ENCODE peak calls at places on chromosomes 4 and X, in four cellular contexts. B is GM12878, A is K562, O is SK-N-SH. J is an unnamed sample.

GRCh38 chrX:153648358-153649177 is 1.6 kb downstream of the DUSP9 start:
- DNase-seq in A (no peak), O (peak), B (no peak), J (no peak)

GRCh38 chr4:7759221-7759620 is 180.4 kb downstream of the AFAP1 start:
- DNase-seq in A (no peak), B (no peak), O (no peak), J (no peak)

GRCh38 chrX:83593634-83594294 is 85.7 kb downstream of the POU3F4 start:
- DNase-seq in O (no peak), A (no peak), B (no peak), J (no peak)

GRCh38 chr4:183471960-183472708 is 27.7 kb downstream of the CDKN2AIP start:
- DNase-seq in O (peak), A (peak), B (peak), J (peak)

GRCh38 chrX:7314425-7314824 is 166.5 kb upstream of the PUDP start:
- DNase-seq in A (no peak), B (no peak), O (no peak), J (no peak)

GRCh38 chr4:80074651-80075050 is 1.6 kb upstream of the ANTXR2 start:
- DNase-seq in B (no peak), O (no peak), A (no peak), J (no peak)

GRCh38 chr4:29717658-29718057 is 1002.5 kb upstream of the PCDH7 start:
- DNase-seq in O (no peak), A (no peak), B (no peak), J (no peak)

GRCh38 chr4:164977243-164978164 is at the start of gene TRIM61:
- DNase-seq in B (peak), O (peak), A (peak), J (peak)

GRCh38 chr4:140637836-140638235 is 69.1 kb upstream of the UCP1 start:
- DNase-seq in A (peak), B (no peak), O (peak), J (peak)

GRCh38 chrX:29661290-29661689 is 554.1 kb upstream of the MAGEB2 start:
- DNase-seq in O (no peak), B (no peak), A (no peak), J (no peak)

GRCh38 chr4:176187610-176188009 is 7.8 kb downstream of the SPATA4 start:
- DNase-seq in B (no peak), A (no peak), O (no peak), J (no peak)

GRCh38 chrX:19682712-19683331 is 167.5 kb upstream of the MAP3K15 start:
- DNase-seq in B (no peak), A (no peak), O (peak), J (peak)

GRCh38 chrX:115367455-115367854 is 77.9 kb downstream of the LUZP4 start:
- DNase-seq in A (no peak), B (no peak), O (no peak), J (no peak)

GRCh38 chr4:1192091-1192492 is 19.7 kb upstream of the SPON2 start:
- DNase-seq in A (peak), O (peak), B (no peak), J (no peak)

GRCh38 chr4:150244600-150244999 is 166.4 kb downstream of the DCLK2 start:
- DNase-seq in A (no peak), B (no peak), O (no peak), J (no peak)

GRCh38 chrX:45986971-45987370 is 558.2 kb downstream of the ZNF674 start:
- DNase-seq in O (no peak), B (no peak), A (no peak), J (no peak)

GRCh38 chr4:82787342-82787741 is 11.3 kb downstream of the SCD5 start:
- DNase-seq in O (no peak), A (no peak), B (no peak), J (no peak)

GRCh38 chr4:176792348-176793059 is at the start of gene VEGFC:
- DNase-seq in O (peak), B (no peak), A (no peak), J (peak)

GRCh38 chr4:121191351-121191750 is 27.2 kb upstream of the TNIP3 start:
- DNase-seq in B (no peak), A (no peak), O (no peak), J (no peak)

GRCh38 chr4:148118628-148119027 is 323.6 kb downstream of the NR3C2 start:
- DNase-seq in B (no peak), O (no peak), A (no peak), J (no peak)

GRCh38 chrX:154040863-154041262 is 21.2 kb upstream of the IRAK1 start:
- DNase-seq in A (no peak), O (no peak), B (no peak), J (no peak)

GRCh38 chrX:46918434-46918833 is 6.2 kb downstream of the JADE3 start:
- DNase-seq in O (no peak), B (no peak), A (no peak), J (no peak)

GRCh38 chrX:75603833-75604232 is 81.0 kb upstream of the ZDHHC15 start:
- DNase-seq in O (peak), B (no peak), A (peak), J (no peak)

GRCh38 chr4:2284934-2285664 is 23.2 kb upstream of the MXD4 start:
- DNase-seq in B (no peak), A (no peak), O (no peak), J (no peak)

GRCh38 chr4:48813984-48814383 is 16.9 kb upstream of the OCIAD1 start:
- DNase-seq in B (no peak), O (no peak), A (no peak), J (no peak)

GRCh38 chrX:51332188-51332942 is at the start of gene NUDT10:
- DNase-seq in O (peak), A (no peak), B (no peak), J (peak)

GRCh38 chr4:182600093-182600492 is 317.1 kb downstream of the DCTD start:
- DNase-seq in B (no peak), A (no peak), O (peak), J (no peak)

DNA sequence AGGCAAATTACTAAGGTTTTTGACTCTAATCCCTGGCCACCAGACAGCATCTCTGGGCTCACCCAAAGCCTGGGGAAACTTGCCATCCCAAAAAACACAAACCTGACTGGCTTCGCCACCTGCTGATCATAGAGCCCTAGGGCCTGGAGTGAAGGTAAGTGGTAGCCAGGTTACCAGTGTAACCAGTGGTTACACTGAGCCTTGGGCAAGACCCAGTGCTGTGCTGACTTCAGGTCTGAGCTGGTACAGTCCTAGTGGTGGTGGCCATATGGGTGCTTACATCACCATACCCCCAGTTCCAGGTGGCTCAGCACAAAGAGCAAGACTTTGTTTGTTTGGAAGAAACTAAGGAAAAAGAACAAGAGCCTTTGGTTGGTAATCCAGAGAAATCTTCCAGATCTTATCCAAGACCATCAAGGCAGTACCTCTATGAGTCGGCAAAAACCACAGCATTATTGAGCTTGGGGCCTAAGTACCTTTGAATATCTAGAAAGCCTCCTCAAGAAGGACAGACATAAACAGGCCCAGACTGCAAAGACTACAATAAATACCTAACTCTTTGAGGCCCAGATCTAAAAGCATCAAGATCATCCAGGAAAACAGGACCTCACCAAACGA is 13.7 kb downstream of the MED14 start:
- DNase-seq in A (no peak), B (no peak), O (no peak), J (no peak)
- TF ChIP-seq USF1 in A (no peak), B (no peak), O (no peak), J (no peak)

GRCh38 chrX:12228862-12229261 is 90.6 kb downstream of the FRMPD4 start:
- DNase-seq in O (no peak), B (no peak), A (no peak), J (no peak)
- TF ChIP-seq USF1 in O (no peak), B (no peak), A (no peak), J (no peak)

DNA sequence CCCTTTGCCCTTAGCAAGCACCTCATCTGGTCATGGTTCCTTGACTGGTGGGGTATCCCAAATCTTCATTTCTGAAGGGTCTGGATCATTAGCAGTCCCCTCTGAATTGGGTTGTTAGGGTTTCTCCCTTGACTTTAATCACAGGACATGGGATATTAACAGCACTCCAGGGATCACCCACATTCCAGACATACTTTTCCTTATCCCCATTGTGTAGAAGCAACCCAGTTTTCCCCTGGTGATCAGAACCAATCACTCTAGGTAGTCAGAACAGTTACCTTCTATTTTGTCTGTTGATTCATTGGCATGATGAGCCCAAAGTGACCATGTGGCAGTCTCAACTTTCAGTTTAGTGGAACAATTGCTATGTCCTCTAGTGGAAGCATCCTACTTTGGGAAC is 29.1 kb upstream of the GRSF1 start:
- DNase-seq in A (no peak), O (no peak), B (no peak), J (no peak)
- TF ChIP-seq USF1 in A (no peak), O (no peak), B (no peak), J (no peak)

DNA sequence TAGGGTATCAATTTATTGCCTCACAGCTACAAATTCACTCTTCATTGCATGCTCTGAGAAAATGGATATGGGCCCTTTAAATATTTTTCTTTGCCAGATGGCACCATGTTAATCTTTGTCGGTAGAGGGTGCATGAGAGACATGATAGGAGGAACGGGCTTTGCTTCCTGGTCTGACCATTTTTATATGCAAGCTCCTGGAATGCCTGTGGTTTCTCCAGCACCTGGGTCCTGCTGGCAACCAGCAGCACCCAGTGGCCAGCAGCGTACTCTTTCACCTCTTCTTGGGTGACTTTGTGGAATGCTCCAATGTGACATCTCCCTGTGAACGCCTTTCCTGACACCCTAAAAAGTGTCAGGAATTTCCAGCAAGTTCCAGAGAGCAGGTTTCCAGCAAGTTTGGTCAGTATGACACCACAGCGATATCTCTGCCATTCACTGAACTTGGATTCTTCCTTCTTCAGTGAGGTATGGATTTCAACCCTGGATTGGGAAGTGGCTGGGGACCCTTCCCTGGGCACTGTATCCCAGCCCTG is 140.3 kb upstream of the PGRMC2 start:
- DNase-seq in O (peak), B (no peak), A (peak), J (no peak)
- TF ChIP-seq USF1 in O (no peak), B (no peak), A (no peak), J (no peak)

GRCh38 chr4:74640111-74640903 is 154.0 kb downstream of the BTC start:
- DNase-seq in B (no peak), A (no peak), O (no peak), J (no peak)

GRCh38 chr4:74635490-74636123 is 158.7 kb downstream of the BTC start:
- DNase-seq in O (no peak), A (no peak), B (no peak), J (no peak)

GRCh38 chr4:74635074-74635473 is 159.2 kb downstream of the BTC start:
- DNase-seq in A (no peak), B (no peak), O (no peak), J (no peak)

GRCh38 chr4:74638689-74639088 is 155.6 kb downstream of the BTC start:
- DNase-seq in A (no peak), O (no peak), B (no peak), J (no peak)

DNA sequence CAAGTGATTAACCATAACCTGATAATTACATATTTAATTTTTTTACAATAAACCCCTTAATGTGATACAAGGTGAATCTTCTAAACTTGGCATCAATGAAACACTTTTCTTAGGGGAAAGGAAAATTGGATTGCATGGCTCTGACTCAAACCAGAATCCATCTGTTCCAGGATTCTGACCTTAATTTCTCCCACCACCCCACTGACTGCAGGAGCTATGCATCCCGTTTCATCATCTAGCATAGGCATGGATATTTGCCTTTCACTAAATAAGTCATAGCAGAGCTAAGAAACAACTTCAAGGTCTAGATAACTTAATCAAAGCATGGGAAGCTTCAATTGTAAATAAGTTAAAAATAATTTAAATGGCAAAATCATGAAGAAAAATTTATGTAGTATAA is 156.3 kb downstream of the BTC start:
- DNase-seq in B (no peak), O (no peak), A (no peak), J (no peak)
- TF ChIP-seq USF1 in B (no peak), O (no peak), A (no peak), J (no peak)

GRCh38 chrX:63058204-63058603 is 292.9 kb downstream of the SPIN4 start:
- DNase-seq in B (peak), O (no peak), A (no peak), J (no peak)
- TF ChIP-seq USF1 in B (no peak), O (no peak), A (no peak), J (no peak)

DNA sequence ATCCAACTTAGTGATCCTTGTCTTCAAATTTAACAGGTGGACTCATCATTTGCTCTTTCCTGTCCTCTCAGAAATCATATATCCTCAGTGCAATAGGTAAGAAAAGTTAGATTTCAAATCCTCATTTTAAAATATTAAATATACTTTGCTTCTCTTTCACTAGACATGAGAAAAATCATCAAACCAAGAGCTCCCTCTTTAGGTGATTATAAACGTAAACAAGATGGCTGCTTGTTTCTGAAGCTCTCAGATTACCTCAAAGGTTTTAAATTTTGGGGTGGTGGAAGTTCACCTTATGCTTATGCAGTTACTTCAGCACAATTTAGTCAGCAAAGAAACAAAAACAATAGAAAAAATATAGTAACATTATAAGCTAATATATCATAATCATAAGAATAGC is 27.3 kb downstream of the CSN3 start:
- DNase-seq in O (peak), A (no peak), B (no peak), J (no peak)
- TF ChIP-seq USF1 in O (no peak), A (no peak), B (no peak), J (no peak)

DNA sequence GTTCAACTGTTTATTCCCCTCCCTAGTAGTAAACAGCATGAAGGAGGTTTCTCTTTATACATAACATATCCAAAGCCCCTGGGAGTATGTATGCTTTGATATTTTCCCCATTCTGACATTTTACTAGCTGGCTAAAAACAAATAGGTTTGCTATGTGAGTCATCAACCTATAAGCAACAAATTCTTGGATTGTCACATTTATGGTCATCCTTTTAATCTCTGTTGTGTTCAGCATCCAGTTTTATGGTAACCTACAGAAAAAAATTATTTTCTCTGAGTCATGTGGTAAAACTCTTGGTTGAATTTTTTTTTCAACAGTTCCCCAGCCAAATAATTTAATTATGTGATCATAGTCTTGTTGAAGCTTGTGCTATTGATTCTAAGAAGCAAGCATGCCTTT is 734.1 kb downstream of the ADGRL3 start:
- DNase-seq in A (no peak), O (no peak), B (no peak), J (no peak)
- TF ChIP-seq USF1 in A (no peak), O (no peak), B (no peak), J (no peak)

DNA sequence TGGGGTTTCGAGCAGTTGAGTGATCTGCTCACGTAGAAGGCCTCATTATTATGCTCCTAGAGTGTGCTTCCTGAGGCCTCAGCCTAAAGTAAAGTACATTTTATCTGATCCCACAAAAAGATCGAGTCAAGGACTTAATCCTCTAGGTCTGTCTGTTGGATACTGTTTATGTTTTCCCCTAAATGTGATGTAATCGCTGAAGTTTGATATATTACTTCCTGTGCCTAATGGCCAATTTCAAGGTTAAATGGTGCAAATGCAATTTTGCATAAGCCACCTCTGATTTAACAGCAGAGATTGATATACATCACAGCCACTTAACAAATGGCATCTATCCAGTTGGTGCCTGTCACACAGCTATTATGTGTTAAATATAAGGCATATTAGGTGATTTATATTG is 19.4 kb upstream of the SERTM2 start:
- DNase-seq in B (no peak), O (peak), A (no peak), J (no peak)
- TF ChIP-seq USF1 in B (no peak), O (no peak), A (no peak), J (no peak)

GRCh38 chr4:114027596-114027995 is 48.1 kb upstream of the ARSJ start:
- DNase-seq in A (no peak), B (no peak), O (no peak), J (no peak)

GRCh38 chr4:114021445-114021844 is 42.0 kb upstream of the ARSJ start:
- DNase-seq in B (no peak), O (no peak), A (no peak), J (no peak)

GRCh38 chr4:114028071-114028470 is 48.6 kb upstream of the ARSJ start:
- DNase-seq in B (no peak), O (no peak), A (no peak), J (no peak)

GRCh38 chr4:114026447-114026846 is 47.0 kb upstream of the ARSJ start:
- DNase-seq in B (no peak), A (no peak), O (no peak), J (no peak)

DNA sequence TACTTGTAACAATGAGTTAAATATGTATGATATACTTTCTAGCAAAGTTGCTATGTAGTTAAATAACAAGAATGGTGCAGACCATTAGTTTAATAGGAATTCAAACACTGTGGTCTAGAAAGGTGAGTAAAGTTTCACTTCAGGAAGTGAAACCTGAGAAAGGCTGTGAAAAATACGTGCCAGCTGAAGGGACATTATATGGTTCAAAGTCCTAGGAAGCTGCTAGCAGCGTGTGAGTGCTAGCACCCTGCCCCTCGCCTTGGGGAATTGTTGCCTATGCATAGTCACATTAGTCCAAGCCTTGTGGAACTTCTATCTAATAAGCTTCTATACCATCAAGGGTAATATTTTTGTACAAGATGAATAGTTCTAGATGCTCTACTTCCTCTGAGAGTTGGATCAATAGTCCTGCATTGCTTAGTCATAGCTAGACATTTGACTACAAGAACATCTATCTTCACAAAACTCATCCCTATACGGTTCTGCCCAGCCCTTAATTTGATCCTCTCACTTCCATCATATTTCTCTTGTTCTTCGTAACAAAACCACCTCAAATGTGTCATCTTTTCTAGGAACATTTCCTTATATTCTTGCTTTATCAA is 45.8 kb upstream of the ARSJ start:
- DNase-seq in B (peak), O (no peak), A (no peak), J (no peak)
- TF ChIP-seq USF1 in B (no peak), O (no peak), A (no peak), J (no peak)

J was measured in WTC11.